ENCODE peak calls at places on chromosomes 3 and 15, in eight cellular contexts. C is foreskin keratinocyte, J is esophagus muscularis mucosa, Y is AG04450, B is Peyer's patch, M is cardiac fibroblast, K is esophagus squamous epithelium, F is IMR-90. T is an unnamed sample.
A peak's percentile ranks its signal among the peaks of the same experiment; 100 is the strongest.

GRCh38 chr3:107881517-107881916 is 209.3 kb downstream of the CD47 start:
- DNase-seq in C (no peak), J (no peak), Y (no peak), B (no peak), M (no peak), K (no peak), F (peak; percentile 41), T (no peak)

GRCh38 chr3:101646726-101647125 is 30.2 kb downstream of the ZBTB11 start:
- DNase-seq in C (peak; percentile 66), J (no peak), Y (no peak), B (no peak), M (peak; percentile 32), K (no peak), F (peak; percentile 16), T (peak; percentile 2)

GRCh38 chr3:195004512-195005250 is 266.3 kb downstream of the XXYLT1 start:
- DNase-seq in C (no peak), J (no peak), Y (no peak), B (no peak), M (no peak), K (no peak), F (no peak), T (no peak)

GRCh38 chr15:100723323-100723801 is 121.0 kb downstream of the ASB7 start:
- DNase-seq in C (no peak), J (no peak), Y (no peak), B (no peak), M (no peak), K (no peak), F (no peak), T (no peak)

GRCh38 chr3:63857311-63857710 is 6.3 kb downstream of the THOC7 start:
- DNase-seq in C (no peak), J (no peak), Y (no peak), B (no peak), M (peak; percentile 63), K (no peak), F (no peak), T (no peak)

GRCh38 chr3:26308454-26308853 is 314.1 kb upstream of the LRRC3B start:
- DNase-seq in C (no peak), J (no peak), Y (no peak), B (no peak), M (no peak), K (no peak), F (no peak), T (no peak)

GRCh38 chr3:62242846-62243245 is 130.5 kb downstream of the FEZF2 start:
- DNase-seq in C (no peak), J (no peak), Y (no peak), B (no peak), M (no peak), K (no peak), F (no peak), T (no peak)

GRCh38 chr3:11470031-11470853 is 173.5 kb downstream of the VGLL4 start:
- DNase-seq in C (no peak), J (no peak), Y (no peak), B (no peak), M (no peak), K (no peak), F (no peak), T (no peak)

GRCh38 chr3:50128001-50128400 is 27.1 kb upstream of the SEMA3F start:
- DNase-seq in C (no peak), J (no peak), Y (no peak), B (no peak), M (no peak), K (no peak), F (no peak), T (no peak)

GRCh38 chr15:88904257-88904807 is 8.8 kb downstream of the MFGE8 start:
- DNase-seq in C (no peak), J (no peak), Y (no peak), B (no peak), M (no peak), K (no peak), F (no peak), T (no peak)

GRCh38 chr15:63156708-63157065 is 590 bp downstream of the RPS27L start:
- DNase-seq in C (no peak), J (no peak), Y (no peak), B (peak; percentile 39), M (peak; percentile 58), K (no peak), F (peak; percentile 47), T (peak; percentile 58)

DNA sequence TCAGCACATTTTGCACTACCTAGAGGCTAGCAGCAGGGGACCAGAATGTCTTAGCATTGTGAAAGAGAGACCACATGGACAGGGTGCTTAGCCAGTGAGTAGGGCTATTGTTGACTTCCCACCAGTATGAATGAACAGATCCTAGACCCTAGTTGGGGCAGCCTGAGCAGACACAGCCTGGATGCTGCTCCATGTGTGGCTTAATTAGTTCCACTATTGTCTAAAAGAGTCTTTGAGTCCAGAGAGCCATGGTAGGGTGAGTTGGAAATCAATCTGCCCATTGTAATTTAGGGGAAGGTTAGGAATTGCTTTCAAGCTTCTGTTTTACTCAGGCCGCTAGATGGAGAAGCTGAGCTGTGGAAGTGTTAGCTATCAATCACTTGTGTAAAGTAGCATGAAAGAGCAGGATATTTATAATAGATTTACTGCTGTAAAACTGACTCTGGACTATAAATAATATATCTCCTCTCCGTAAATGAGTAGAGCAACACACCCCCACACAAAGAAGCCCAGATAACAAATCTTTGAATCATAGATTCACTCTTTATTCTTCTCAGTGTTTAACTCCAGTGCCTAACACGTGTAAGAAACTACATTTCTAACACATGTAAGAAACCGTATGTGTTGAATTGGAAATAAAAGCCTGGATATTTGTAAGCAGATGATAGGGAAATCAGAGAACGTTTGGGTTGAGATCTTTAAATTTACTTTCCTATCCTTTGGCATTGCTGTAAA is 4.1 kb upstream of the GCSAM start:
- DNase-seq in C (no peak), J (no peak), Y (no peak), B (no peak), M (peak; percentile 63), K (no peak), F (peak; percentile 34), T (peak; percentile 19)
- TF ChIP-seq CTCF in C (peak; percentile 87), J (no peak), Y (peak; percentile 71), B (peak; percentile 44), M (peak; percentile 60), K (peak; percentile 20), F (peak; percentile 53), T (peak; percentile 35)

GRCh38 chr3:130291148-130291547 is 54.3 kb upstream of the COL6A5 start:
- DNase-seq in C (no peak), J (no peak), Y (no peak), B (no peak), M (no peak), K (no peak), F (no peak), T (no peak)

GRCh38 chr3:130293247-130293646 is 52.2 kb upstream of the COL6A5 start:
- DNase-seq in C (no peak), J (no peak), Y (no peak), B (no peak), M (no peak), K (no peak), F (no peak), T (no peak)

DNA sequence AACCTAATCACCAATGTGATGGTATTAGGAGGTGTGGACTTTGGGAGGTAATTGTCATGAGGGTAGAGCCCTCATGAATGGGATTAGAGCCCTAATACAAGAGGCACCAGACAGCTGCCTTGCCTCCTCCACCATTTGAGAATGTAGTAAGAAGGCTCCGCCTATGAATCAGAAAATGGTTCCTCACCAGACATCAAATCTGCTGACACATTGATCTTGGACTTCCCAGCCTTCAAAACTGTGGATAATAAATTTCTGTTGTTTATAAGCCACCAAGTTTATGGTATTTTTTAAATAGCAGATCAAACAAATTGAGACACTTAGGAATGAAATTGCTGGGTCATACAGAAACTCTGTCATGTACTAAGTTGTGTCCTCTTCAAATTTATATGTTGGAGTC is 56.8 kb upstream of the COL6A5 start:
- DNase-seq in C (no peak), J (no peak), Y (no peak), B (no peak), M (no peak), K (no peak), F (no peak), T (no peak)
- TF ChIP-seq CTCF in C (no peak), J (no peak), Y (no peak), B (no peak), M (no peak), K (no peak), F (no peak), T (no peak)

DNA sequence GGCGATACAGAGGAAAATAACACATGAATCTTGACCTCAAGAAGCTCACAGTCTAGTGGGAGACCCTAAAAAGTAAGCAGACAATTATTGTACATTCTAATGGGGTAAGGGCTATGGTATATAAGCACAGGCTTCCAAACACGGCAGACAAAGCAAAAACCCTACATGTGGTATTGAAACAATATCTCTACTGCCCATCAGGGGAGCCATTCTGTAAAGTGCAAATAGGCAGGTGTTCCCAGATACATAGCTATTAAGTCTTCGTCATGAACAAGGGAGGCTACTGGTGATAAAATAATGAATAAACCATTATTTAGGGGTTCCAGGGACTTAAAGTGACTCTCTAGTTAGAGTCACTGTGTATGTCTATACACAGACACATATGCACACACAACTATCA is 38.6 kb upstream of the ASB14 start:
- DNase-seq in C (no peak), J (no peak), Y (no peak), B (no peak), M (no peak), K (no peak), F (no peak), T (no peak)
- TF ChIP-seq CTCF in C (peak; percentile 9), J (no peak), Y (no peak), B (no peak), M (no peak), K (no peak), F (no peak), T (no peak)

DNA sequence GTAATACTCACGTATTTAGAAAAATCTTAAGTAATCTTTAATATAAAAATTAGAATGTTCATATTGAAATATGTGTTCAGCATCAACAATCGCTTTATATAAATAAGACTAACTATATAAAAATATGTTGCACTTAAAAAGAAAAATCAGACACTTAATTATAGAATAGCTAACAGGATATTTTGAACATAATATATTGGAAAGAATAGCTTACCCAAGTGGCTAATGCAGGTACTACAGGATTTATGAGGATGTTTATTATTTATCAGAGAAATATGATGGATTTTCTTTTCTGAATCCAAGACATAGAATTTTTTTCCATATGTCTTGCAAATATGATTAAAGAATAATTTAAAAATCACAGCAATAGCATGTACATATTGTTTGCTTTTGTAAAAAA is 567.9 kb upstream of the GBE1 start:
- DNase-seq in C (no peak), J (no peak), Y (no peak), B (no peak), M (peak; percentile 11), K (no peak), F (no peak), T (no peak)
- TF ChIP-seq CTCF in C (peak; percentile 42), J (no peak), Y (no peak), B (peak; percentile 5), M (peak; percentile 47), K (no peak), F (no peak), T (peak; percentile 43)

GRCh38 chr3:122092460-122093165 is 37.5 kb downstream of the CD86 start:
- DNase-seq in C (no peak), J (no peak), Y (no peak), B (peak; percentile 48), M (peak; percentile 59), K (no peak), F (peak; percentile 31), T (peak; percentile 21)
- TF ChIP-seq CTCF in C (peak; percentile 76), J (no peak), Y (peak; percentile 49), B (peak; percentile 34), M (peak; percentile 60), K (no peak), F (peak; percentile 40), T (peak; percentile 47)